ENCODE peak calls at places on chromosomes 13 and 19, in ten cellular contexts. One of them, this sample, is unnamed.

GRCh38 chr13:35225582-35225981 is 250.9 kb downstream of the MAB21L1 start:
- DNase-seq in activated CD4-positive, alpha-beta T cell treated with anti-CD3 and anti-CD28 coated beads for 24 hours: no peak
- DNase-seq in cardiac fibroblast: no peak
- DNase-seq in heart right ventricle: no peak
- DNase-seq in renal cortical epithelial cell: no peak
- DNase-seq in activated T-cell treated with anti-CD3 and anti-CD28 coated beads for 1 hour: no peak
- DNase-seq in iPS-NIHi11: no peak
- DNase-seq in lower leg skin: no peak
- DNase-seq in stimulated activated naive B cell treated with anti-CD40 and anti-IgM and Interleukin-4, amounts not matched to agents 10 μg/mL and 1 μg/mL and 100 μg/mL, for 72 hours: no peak
- DNase-seq in AG10803: no peak
- DNase-seq in this sample: no peak

GRCh38 chr19:10189631-10190425 is 4.9 kb downstream of the DNMT1 start:
- DNase-seq in activated CD4-positive, alpha-beta T cell treated with anti-CD3 and anti-CD28 coated beads for 24 hours: no peak
- DNase-seq in cardiac fibroblast: peak; percentile 5
- DNase-seq in heart right ventricle: no peak
- DNase-seq in renal cortical epithelial cell: no peak
- DNase-seq in activated T-cell treated with anti-CD3 and anti-CD28 coated beads for 1 hour: no peak
- DNase-seq in iPS-NIHi11: no peak
- DNase-seq in lower leg skin: no peak
- DNase-seq in stimulated activated naive B cell treated with anti-CD40 and anti-IgM and Interleukin-4, amounts not matched to agents 10 μg/mL and 1 μg/mL and 100 μg/mL, for 72 hours: no peak
- DNase-seq in AG10803: peak; percentile 4
- DNase-seq in this sample: no peak

GRCh38 chr13:42101821-42102580 is 53.6 kb downstream of the DGKH start:
- DNase-seq in activated CD4-positive, alpha-beta T cell treated with anti-CD3 and anti-CD28 coated beads for 24 hours: no peak
- DNase-seq in cardiac fibroblast: peak; percentile 28
- DNase-seq in heart right ventricle: no peak
- DNase-seq in renal cortical epithelial cell: peak; percentile 46
- DNase-seq in activated T-cell treated with anti-CD3 and anti-CD28 coated beads for 1 hour: no peak
- DNase-seq in iPS-NIHi11: peak; percentile 13
- DNase-seq in lower leg skin: no peak
- DNase-seq in stimulated activated naive B cell treated with anti-CD40 and anti-IgM and Interleukin-4, amounts not matched to agents 10 μg/mL and 1 μg/mL and 100 μg/mL, for 72 hours: no peak
- DNase-seq in AG10803: no peak
- DNase-seq in this sample: no peak

GRCh38 chr19:53664152-53664551 is 32.4 kb downstream of the DPRX start:
- DNase-seq in activated CD4-positive, alpha-beta T cell treated with anti-CD3 and anti-CD28 coated beads for 24 hours: no peak
- DNase-seq in cardiac fibroblast: no peak
- DNase-seq in heart right ventricle: no peak
- DNase-seq in renal cortical epithelial cell: no peak
- DNase-seq in activated T-cell treated with anti-CD3 and anti-CD28 coated beads for 1 hour: no peak
- DNase-seq in iPS-NIHi11: no peak
- DNase-seq in lower leg skin: no peak
- DNase-seq in stimulated activated naive B cell treated with anti-CD40 and anti-IgM and Interleukin-4, amounts not matched to agents 10 μg/mL and 1 μg/mL and 100 μg/mL, for 72 hours: no peak
- DNase-seq in AG10803: no peak
- DNase-seq in this sample: no peak

GRCh38 chr19:1668339-1669123 is 16.1 kb upstream of the TCF3 start:
- DNase-seq in activated CD4-positive, alpha-beta T cell treated with anti-CD3 and anti-CD28 coated beads for 24 hours: no peak
- DNase-seq in cardiac fibroblast: no peak
- DNase-seq in heart right ventricle: no peak
- DNase-seq in renal cortical epithelial cell: no peak
- DNase-seq in activated T-cell treated with anti-CD3 and anti-CD28 coated beads for 1 hour: no peak
- DNase-seq in iPS-NIHi11: no peak
- DNase-seq in lower leg skin: no peak
- DNase-seq in stimulated activated naive B cell treated with anti-CD40 and anti-IgM and Interleukin-4, amounts not matched to agents 10 μg/mL and 1 μg/mL and 100 μg/mL, for 72 hours: peak; percentile 88
- DNase-seq in AG10803: no peak
- DNase-seq in this sample: peak; percentile 10

GRCh38 chr19:6613711-6614110 is 22.8 kb upstream of the CD70 start:
- DNase-seq in activated CD4-positive, alpha-beta T cell treated with anti-CD3 and anti-CD28 coated beads for 24 hours: no peak
- DNase-seq in cardiac fibroblast: peak; percentile 75
- DNase-seq in heart right ventricle: no peak
- DNase-seq in renal cortical epithelial cell: peak; percentile 92
- DNase-seq in activated T-cell treated with anti-CD3 and anti-CD28 coated beads for 1 hour: no peak
- DNase-seq in iPS-NIHi11: no peak
- DNase-seq in lower leg skin: no peak
- DNase-seq in stimulated activated naive B cell treated with anti-CD40 and anti-IgM and Interleukin-4, amounts not matched to agents 10 μg/mL and 1 μg/mL and 100 μg/mL, for 72 hours: no peak
- DNase-seq in AG10803: peak; percentile 48
- DNase-seq in this sample: no peak

GRCh38 chr19:23075031-23075733 is 41.6 kb upstream of the ZNF730 start:
- DNase-seq in activated CD4-positive, alpha-beta T cell treated with anti-CD3 and anti-CD28 coated beads for 24 hours: no peak
- DNase-seq in cardiac fibroblast: peak; percentile 73
- DNase-seq in heart right ventricle: peak; percentile 55
- DNase-seq in renal cortical epithelial cell: peak; percentile 44
- DNase-seq in activated T-cell treated with anti-CD3 and anti-CD28 coated beads for 1 hour: no peak
- DNase-seq in iPS-NIHi11: peak; percentile 85
- DNase-seq in lower leg skin: peak; percentile 85
- DNase-seq in stimulated activated naive B cell treated with anti-CD40 and anti-IgM and Interleukin-4, amounts not matched to agents 10 μg/mL and 1 μg/mL and 100 μg/mL, for 72 hours: peak; percentile 23
- DNase-seq in AG10803: peak; percentile 46
- DNase-seq in this sample: peak; percentile 76

GRCh38 chr19:21750586-21751128 is 16.7 kb downstream of the ZNF100 start:
- DNase-seq in activated CD4-positive, alpha-beta T cell treated with anti-CD3 and anti-CD28 coated beads for 24 hours: no peak
- DNase-seq in cardiac fibroblast: no peak
- DNase-seq in heart right ventricle: no peak
- DNase-seq in renal cortical epithelial cell: no peak
- DNase-seq in activated T-cell treated with anti-CD3 and anti-CD28 coated beads for 1 hour: no peak
- DNase-seq in iPS-NIHi11: no peak
- DNase-seq in lower leg skin: no peak
- DNase-seq in stimulated activated naive B cell treated with anti-CD40 and anti-IgM and Interleukin-4, amounts not matched to agents 10 μg/mL and 1 μg/mL and 100 μg/mL, for 72 hours: no peak
- DNase-seq in AG10803: no peak
- DNase-seq in this sample: no peak

GRCh38 chr19:53908106-53908932 is 759 bp upstream of the CACNG7 start:
- DNase-seq in activated CD4-positive, alpha-beta T cell treated with anti-CD3 and anti-CD28 coated beads for 24 hours: peak; percentile 49
- DNase-seq in cardiac fibroblast: peak; percentile 54
- DNase-seq in heart right ventricle: peak; percentile 36
- DNase-seq in renal cortical epithelial cell: no peak
- DNase-seq in activated T-cell treated with anti-CD3 and anti-CD28 coated beads for 1 hour: peak; percentile 21
- DNase-seq in iPS-NIHi11: peak; percentile 77
- DNase-seq in lower leg skin: no peak
- DNase-seq in stimulated activated naive B cell treated with anti-CD40 and anti-IgM and Interleukin-4, amounts not matched to agents 10 μg/mL and 1 μg/mL and 100 μg/mL, for 72 hours: peak; percentile 21
- DNase-seq in AG10803: peak; percentile 24
- DNase-seq in this sample: peak; percentile 62

GRCh38 chr19:48499352-48500090 is 12.1 kb downstream of the LMTK3 start:
- DNase-seq in activated CD4-positive, alpha-beta T cell treated with anti-CD3 and anti-CD28 coated beads for 24 hours: no peak
- DNase-seq in cardiac fibroblast: no peak
- DNase-seq in heart right ventricle: no peak
- DNase-seq in renal cortical epithelial cell: no peak
- DNase-seq in activated T-cell treated with anti-CD3 and anti-CD28 coated beads for 1 hour: no peak
- DNase-seq in iPS-NIHi11: no peak
- DNase-seq in lower leg skin: no peak
- DNase-seq in stimulated activated naive B cell treated with anti-CD40 and anti-IgM and Interleukin-4, amounts not matched to agents 10 μg/mL and 1 μg/mL and 100 μg/mL, for 72 hours: no peak
- DNase-seq in AG10803: no peak
- DNase-seq in this sample: no peak

GRCh38 chr13:20388184-20388583 is 137.5 kb downstream of the CRYL1 start:
- DNase-seq in activated CD4-positive, alpha-beta T cell treated with anti-CD3 and anti-CD28 coated beads for 24 hours: no peak
- DNase-seq in cardiac fibroblast: no peak
- DNase-seq in heart right ventricle: no peak
- DNase-seq in renal cortical epithelial cell: no peak
- DNase-seq in activated T-cell treated with anti-CD3 and anti-CD28 coated beads for 1 hour: no peak
- DNase-seq in iPS-NIHi11: no peak
- DNase-seq in lower leg skin: peak; percentile 69
- DNase-seq in stimulated activated naive B cell treated with anti-CD40 and anti-IgM and Interleukin-4, amounts not matched to agents 10 μg/mL and 1 μg/mL and 100 μg/mL, for 72 hours: no peak
- DNase-seq in AG10803: no peak
- DNase-seq in this sample: no peak

This sample was measured in endothelial cell.